ENCODE peak calls at places on chromosomes 11 and 22, in four cellular contexts. S, Z, X and D are unnamed samples.

GRCh38 chr22:45516163-45516562 is 13.5 kb downstream of the FBLN1 start:
- DNase-seq in X (no peak), S (no peak), Z (no peak), D (no peak)

GRCh38 chr11:116603783-116604323 is 168.9 kb downstream of the BUD13 start:
- DNase-seq in S (no peak), X (no peak), Z (no peak), D (no peak)

GRCh38 chr11:118437046-118437735 is 899 bp downstream of the KMT2A start:
- DNase-seq in Z (peak), X (peak), S (peak), D (no peak)

GRCh38 chr11:111520565-111520964 is 6.0 kb downstream of the HOATZ start:
- DNase-seq in Z (no peak), S (no peak), X (peak), D (no peak)

GRCh38 chr11:119306373-119306890 is 10.5 kb downstream of the MCAM start:
- DNase-seq in S (no peak), Z (no peak), X (peak), D (no peak)

GRCh38 chr11:125494987-125495725 is 909 bp downstream of the FEZ1 start:
- DNase-seq in Z (no peak), X (peak), S (no peak), D (no peak)

GRCh38 chr22:37228106-37229011 is 15.7 kb downstream of the RAC2 start:
- DNase-seq in X (peak), Z (no peak), S (peak), D (peak)

GRCh38 chr22:32713737-32714457 is 87.6 kb upstream of the TIMP3 start:
- DNase-seq in S (no peak), Z (no peak), X (no peak), D (no peak)

GRCh38 chr11:134942633-134943032 is 530.6 kb upstream of the B3GAT1 start:
- DNase-seq in Z (no peak), S (no peak), X (no peak), D (no peak)

GRCh38 chr22:37502342-37503182 is 16.4 kb upstream of the MFNG start:
- DNase-seq in Z (no peak), S (no peak), X (no peak), D (no peak)

GRCh38 chr11:30917859-30918478 is 331.8 kb upstream of the MPPED2 start:
- DNase-seq in X (peak), Z (peak), S (peak), D (no peak)

GRCh38 chr11:71263391-71263790 is 11.0 kb upstream of the SHANK2 start:
- DNase-seq in Z (no peak), S (no peak), X (peak), D (no peak)

GRCh38 chr11:115527534-115528125 is 23.4 kb upstream of the CADM1 start:
- DNase-seq in Z (no peak), S (no peak), X (no peak), D (no peak)

GRCh38 chr22:27984001-27984695 is 65.1 kb upstream of the PITPNB start:
- DNase-seq in Z (no peak), X (no peak), S (no peak), D (no peak)

GRCh38 chr11:20962581-20962980 is 293.2 kb downstream of the NELL1 start:
- DNase-seq in S (no peak), X (no peak), Z (no peak), D (no peak)

GRCh38 chr11:62487698-62488551 is 58.7 kb downstream of the AHNAK start:
- DNase-seq in X (no peak), S (no peak), Z (peak), D (no peak)

GRCh38 chr11:103609117-103610066 is 427.0 kb upstream of the DDI1 start:
- DNase-seq in S (peak), Z (no peak), X (peak), D (no peak)

GRCh38 chr11:15968461-15969130 is 387.8 kb downstream of the SOX6 start:
- DNase-seq in S (no peak), Z (peak), X (no peak), D (no peak)

GRCh38 chr22:49521787-49522224 is 305.9 kb downstream of the BRD1 start:
- DNase-seq in S (no peak), Z (no peak), X (no peak), D (no peak)

GRCh38 chr11:1864216-1864615 is 11.3 kb downstream of the LSP1 start:
- DNase-seq in S (no peak), Z (no peak), X (peak), D (no peak)

GRCh38 chr11:107157146-107157808 is 139.0 kb upstream of the GUCY1A2 start:
- DNase-seq in Z (no peak), S (no peak), X (no peak), D (no peak)

GRCh38 chr11:100273066-100273815 is 413.8 kb upstream of the ARHGAP42 start:
- DNase-seq in Z (no peak), X (no peak), S (no peak), D (no peak)

GRCh38 chr11:27119396-27119795 is 78.8 kb downstream of the BBOX1 start:
- DNase-seq in S (no peak), X (no peak), Z (no peak), D (no peak)

GRCh38 chr22:19610518-19611253 is 86.5 kb upstream of the CLDN5 start:
- DNase-seq in X (no peak), Z (no peak), S (no peak), D (no peak)

GRCh38 chr22:38030311-38031133 is 26.7 kb upstream of the PICK1 start:
- DNase-seq in X (peak), S (no peak), Z (no peak), D (no peak)

GRCh38 chr11:110777765-110778164 is 65.5 kb upstream of the ARHGAP20 start:
- DNase-seq in X (peak), S (peak), Z (no peak), D (peak)

GRCh38 chr22:35656284-35656752 is 8.1 kb downstream of the APOL6 start:
- DNase-seq in X (no peak), S (no peak), Z (peak), D (no peak)

GRCh38 chr11:102225689-102226562 is 91.4 kb upstream of the BIRC3 start:
- DNase-seq in S (no peak), Z (no peak), X (peak), D (no peak)

GRCh38 chr11:102592634-102593581 is 32.2 kb downstream of the MMP20 start:
- DNase-seq in S (peak), Z (peak), X (peak), D (no peak)

GRCh38 chr11:114160884-114161283 is 101.4 kb downstream of the ZBTB16 start:
- DNase-seq in Z (no peak), S (no peak), X (no peak), D (no peak)

GRCh38 chr22:42277988-42278776 is 7.7 kb upstream of the TCF20 start:
- DNase-seq in S (peak), Z (no peak), X (no peak), D (peak)

GRCh38 chr11:9858822-9859221 is 194.9 kb downstream of the SWAP70 start:
- DNase-seq in S (no peak), X (peak), Z (no peak), D (peak)

GRCh38 chr11:69353696-69354544 is 60.0 kb downstream of the MYEOV start:
- DNase-seq in S (no peak), X (no peak), Z (no peak), D (no peak)

GRCh38 chr11:1344056-1344635 is 34.7 kb upstream of the TOLLIP start:
- DNase-seq in X (no peak), Z (no peak), S (no peak), D (no peak)